ENCODE peak calls at places on chromosomes 4 and X, in ten cellular contexts. P, Q, G, R, J, X, S, B, Y and F are unnamed samples.

GRCh38 chr4:10086506-10087120 is 30.0 kb downstream of the WDR1 start:
- DNase-seq in P (no peak), Q (no peak), G (no peak), R (no peak), J (no peak), X (no peak), S (no peak), B (no peak), Y (no peak), F (no peak)

GRCh38 chr4:39702716-39703115 is 4.8 kb downstream of the UBE2K start:
- DNase-seq in P (no peak), Q (no peak), G (no peak), R (no peak), J (no peak), X (no peak), S (no peak), B (no peak), Y (no peak), F (no peak)

GRCh38 chrX:154040307-154040756 is 20.6 kb upstream of the IRAK1 start:
- DNase-seq in P (no peak), Q (no peak), G (no peak), R (peak), J (no peak), X (no peak), S (no peak), B (peak), Y (no peak), F (no peak)

GRCh38 chrX:22015144-22015750 is 16.9 kb upstream of the PHEX start:
- DNase-seq in P (no peak), Q (no peak), G (no peak), R (no peak), J (no peak), X (no peak), S (no peak), B (no peak), Y (no peak), F (no peak)

GRCh38 chr4:105352826-105353225 is 121.0 kb downstream of the PPA2 start:
- DNase-seq in P (no peak), Q (no peak), G (no peak), R (peak), J (no peak), X (no peak), S (no peak), B (no peak), Y (no peak), F (no peak)

GRCh38 chr4:184506527-184507121 is 32.3 kb upstream of the IRF2 start:
- DNase-seq in P (no peak), Q (no peak), G (no peak), R (no peak), J (peak), X (no peak), S (peak), B (no peak), Y (no peak), F (no peak)

GRCh38 chr4:6516762-6517161 is 44.3 kb upstream of the PPP2R2C start:
- DNase-seq in P (no peak), Q (no peak), G (no peak), R (no peak), J (no peak), X (no peak), S (no peak), B (no peak), Y (no peak), F (no peak)

GRCh38 chr4:167114416-167114971 is 119.8 kb downstream of the SPOCK3 start:
- DNase-seq in P (no peak), Q (no peak), G (no peak), R (no peak), J (no peak), X (no peak), S (no peak), B (no peak), Y (no peak), F (no peak)

GRCh38 chr4:141807073-141807472 is 170.7 kb downstream of the IL15 start:
- DNase-seq in P (no peak), Q (no peak), G (no peak), R (peak), J (no peak), X (no peak), S (no peak), B (no peak), Y (no peak), F (no peak)

GRCh38 chr4:154640999-154641398 is 28.5 kb upstream of the FGG start:
- DNase-seq in P (no peak), Q (no peak), G (no peak), R (no peak), J (no peak), X (no peak), S (no peak), B (no peak), Y (no peak), F (no peak)

GRCh38 chrX:111376897-111377601 is 34.9 kb downstream of the DCX start:
- DNase-seq in P (no peak), Q (no peak), G (no peak), R (no peak), J (no peak), X (no peak), S (no peak), B (no peak), Y (no peak), F (no peak)

GRCh38 chrX:14030248-14030592 is 528 bp upstream of the GEMIN8 start:
- DNase-seq in P (no peak), Q (peak), G (no peak), R (peak), J (no peak), X (no peak), S (no peak), B (no peak), Y (no peak), F (no peak)

GRCh38 chr4:105712766-105713165 is 4.2 kb downstream of the GSTCD start:
- DNase-seq in P (no peak), Q (peak), G (no peak), R (no peak), J (no peak), X (no peak), S (no peak), B (no peak), Y (no peak), F (no peak)

GRCh38 chr4:6633091-6633906 is 7.2 kb upstream of the MRFAP1 start:
- DNase-seq in P (no peak), Q (no peak), G (no peak), R (peak), J (no peak), X (no peak), S (no peak), B (peak), Y (no peak), F (no peak)

GRCh38 chr4:82918091-82918490 is 17.6 kb downstream of the THAP9 start:
- DNase-seq in P (no peak), Q (no peak), G (no peak), R (no peak), J (no peak), X (no peak), S (no peak), B (no peak), Y (no peak), F (no peak)

GRCh38 chr4:3041192-3042142 is 32.9 kb downstream of the HTT-AS start:
- DNase-seq in P (peak), Q (no peak), G (peak), R (no peak), J (peak), X (no peak), S (peak), B (peak), Y (no peak), F (peak)

GRCh38 chr4:112523764-112524505 is 8.0 kb upstream of the NEUROG2 start:
- DNase-seq in P (peak), Q (peak), G (peak), R (peak), J (peak), X (no peak), S (peak), B (no peak), Y (peak), F (peak)

GRCh38 chrX:10167573-10167972 is 10.8 kb downstream of the CLCN4 start:
- DNase-seq in P (no peak), Q (no peak), G (no peak), R (no peak), J (no peak), X (no peak), S (no peak), B (no peak), Y (no peak), F (no peak)

GRCh38 chrX:4825550-4825949 is 1112.1 kb upstream of the PRKX start:
- DNase-seq in P (no peak), Q (no peak), G (no peak), R (no peak), J (no peak), X (no peak), S (no peak), B (no peak), Y (no peak), F (no peak)

GRCh38 chr4:65223601-65224000 is 446.7 kb downstream of the EPHA5 start:
- DNase-seq in P (no peak), Q (no peak), G (no peak), R (no peak), J (no peak), X (no peak), S (no peak), B (no peak), Y (no peak), F (no peak)

GRCh38 chr4:7232061-7232616 is 39.8 kb downstream of the SORCS2 start:
- DNase-seq in P (no peak), Q (no peak), G (no peak), R (no peak), J (no peak), X (no peak), S (no peak), B (no peak), Y (no peak), F (no peak)

GRCh38 chr4:165410214-165410613 is 31.4 kb downstream of the CPE start:
- DNase-seq in P (no peak), Q (no peak), G (no peak), R (no peak), J (no peak), X (no peak), S (no peak), B (no peak), Y (no peak), F (no peak)

GRCh38 chr4:15719506-15719905 is 16.6 kb downstream of the BST1 start:
- DNase-seq in P (no peak), Q (no peak), G (no peak), R (peak), J (no peak), X (no peak), S (no peak), B (no peak), Y (no peak), F (no peak)

GRCh38 chr4:105149771-105150170 is 3.1 kb downstream of the TET2 start:
- DNase-seq in P (no peak), Q (no peak), G (no peak), R (no peak), J (no peak), X (no peak), S (no peak), B (no peak), Y (no peak), F (no peak)

GRCh38 chr4:13264126-13264525 is 220.0 kb downstream of the RAB28 start:
- DNase-seq in P (no peak), Q (no peak), G (no peak), R (no peak), J (no peak), X (no peak), S (no peak), B (no peak), Y (no peak), F (no peak)

GRCh38 chrX:338281-338835 is 19.8 kb upstream of the GTPBP6 start:
- DNase-seq in P (no peak), Q (no peak), G (no peak), R (no peak), J (no peak), X (no peak), S (no peak), B (no peak), Y (no peak), F (no peak)

GRCh38 chr4:125833-126232 is 1.5 kb downstream of the ZNF718 start:
- DNase-seq in P (no peak), Q (no peak), G (no peak), R (no peak), J (no peak), X (no peak), S (no peak), B (no peak), Y (no peak), F (no peak)

GRCh38 chrX:22135994-22136684 is 104.0 kb downstream of the PHEX start:
- DNase-seq in P (no peak), Q (peak), G (no peak), R (peak), J (no peak), X (peak), S (no peak), B (peak), Y (peak), F (no peak)

GRCh38 chrX:148771440-148771839 is 271.0 kb downstream of the AFF2 start:
- DNase-seq in P (no peak), Q (no peak), G (no peak), R (peak), J (no peak), X (no peak), S (no peak), B (no peak), Y (no peak), F (no peak)

GRCh38 chrX:39752820-39753219 is 344.9 kb downstream of the BCOR start:
- DNase-seq in P (no peak), Q (no peak), G (peak), R (peak), J (no peak), X (no peak), S (no peak), B (no peak), Y (no peak), F (peak)

GRCh38 chr4:40662962-40663604 is 33.4 kb upstream of the RBM47 start:
- DNase-seq in P (no peak), Q (peak), G (no peak), R (peak), J (peak), X (no peak), S (no peak), B (peak), Y (peak), F (no peak)